ENCODE peak calls at places on chromosomes 6 and 20, in four cellular contexts. A, Z, G and F are unnamed samples.

GRCh38 chr20:25253606-25254275 is 5.9 kb downstream of the PYGB start:
- DNase-seq in A (no peak), Z (no peak), G (no peak), F (no peak)

GRCh38 chr20:54879393-54879792 is 404.0 kb downstream of the DOK5 start:
- DNase-seq in A (no peak), Z (no peak), G (no peak), F (no peak)

GRCh38 chr20:4406627-4407026 is 315.1 kb upstream of the PRND start:
- DNase-seq in A (no peak), Z (peak), G (peak), F (no peak)

GRCh38 chr6:97865612-97866011 is 582.6 kb upstream of the MMS22L start:
- DNase-seq in A (no peak), Z (no peak), G (no peak), F (no peak)

GRCh38 chr6:128388380-128388779 is 132.0 kb downstream of the PTPRK start:
- DNase-seq in A (no peak), Z (no peak), G (no peak), F (no peak)

GRCh38 chr6:163724196-163724595 is 309.7 kb downstream of the QKI start:
- DNase-seq in A (no peak), Z (no peak), G (no peak), F (no peak)

GRCh38 chr6:44179072-44179536 is 20.5 kb downstream of the CAPN11 start:
- DNase-seq in A (no peak), Z (peak), G (no peak), F (no peak)

GRCh38 chr20:2751868-2752630 is 48.4 kb downstream of the CPXM1 start:
- DNase-seq in A (peak), Z (no peak), G (no peak), F (peak)

GRCh38 chr6:159117541-159117940 is 51.7 kb upstream of the FNDC1 start:
- DNase-seq in A (no peak), Z (no peak), G (no peak), F (no peak)

GRCh38 chr6:127484207-127484858 is 25.1 kb upstream of the KIAA0408 start:
- DNase-seq in A (no peak), Z (peak), G (peak), F (no peak)

GRCh38 chr20:33561981-33562601 is 72.2 kb downstream of the CBFA2T2 start:
- DNase-seq in A (no peak), Z (peak), G (peak), F (no peak)

GRCh38 chr6:141561154-141561553 is 571.6 kb upstream of the GJE1 start:
- DNase-seq in A (no peak), Z (no peak), G (peak), F (no peak)

GRCh38 chr6:168155193-168155592 is 76.2 kb upstream of the FRMD1 start:
- DNase-seq in A (no peak), Z (no peak), G (no peak), F (no peak)